ENCODE peak calls at places on chromosomes 7 and 10, in eight cellular contexts. G is esophagus squamous epithelium, N is tibial artery, B is neural crest cell, S is B cell, E is left ventricle myocardium inferior, W is PC-3, M is cardiac muscle cell. U is an unnamed sample.

GRCh38 chr7:128453836-128454804 is 1.6 kb upstream of the HILPDA start:
- DNase-seq in G (peak), N (peak), B (peak), S (no peak), E (peak), W (no peak), M (peak), U (peak)

GRCh38 chr7:137032436-137032835 is 164.0 kb downstream of the CHRM2 start:
- DNase-seq in G (no peak), N (no peak), B (no peak), S (no peak), E (no peak), W (no peak), M (no peak), U (no peak)

GRCh38 chr7:36670585-36671431 is 53.5 kb downstream of the AOAH start:
- DNase-seq in G (peak), N (no peak), B (peak), S (peak), E (no peak), W (peak), M (peak), U (peak)

GRCh38 chr10:107264742-107265141 is 100.2 kb upstream of the SORCS1 start:
- DNase-seq in G (no peak), N (no peak), B (no peak), S (no peak), E (no peak), W (no peak), M (no peak), U (no peak)

GRCh38 chr7:90298145-90299038 is 22.7 kb downstream of the FAM237B start:
- DNase-seq in G (no peak), N (no peak), B (no peak), S (no peak), E (no peak), W (peak), M (peak), U (no peak)

GRCh38 chr10:12645449-12645848 is 296.1 kb downstream of the CAMK1D start:
- DNase-seq in G (no peak), N (no peak), B (no peak), S (no peak), E (no peak), W (no peak), M (no peak), U (no peak)

GRCh38 chr7:28346972-28347371 is 65.3 kb upstream of the CREB5 start:
- DNase-seq in G (no peak), N (no peak), B (no peak), S (no peak), E (no peak), W (peak), M (no peak), U (no peak)

GRCh38 chr7:85115006-85115405 is 71.8 kb downstream of the SEMA3D start:
- DNase-seq in G (no peak), N (no peak), B (no peak), S (no peak), E (no peak), W (peak), M (no peak), U (no peak)

GRCh38 chr10:59244871-59245270 is 68.4 kb downstream of the PHYHIPL start:
- DNase-seq in G (no peak), N (no peak), B (no peak), S (no peak), E (no peak), W (no peak), M (no peak), U (no peak)

GRCh38 chr10:76576276-76576962 is 1061.2 kb downstream of the KCNMA1 start:
- DNase-seq in G (no peak), N (no peak), B (no peak), S (no peak), E (peak), W (no peak), M (peak), U (no peak)

GRCh38 chr7:73448609-73449008 is 15.0 kb downstream of the FZD9 start:
- DNase-seq in G (no peak), N (no peak), B (no peak), S (no peak), E (no peak), W (no peak), M (peak), U (no peak)

GRCh38 chr10:34235164-34235832 is 579.8 kb downstream of the PARD3 start:
- DNase-seq in G (no peak), N (no peak), B (no peak), S (no peak), E (no peak), W (peak), M (no peak), U (no peak)

GRCh38 chr7:66140924-66141323 is 26.3 kb downstream of the CRCP start:
- DNase-seq in G (no peak), N (no peak), B (peak), S (no peak), E (peak), W (peak), M (peak), U (peak)

GRCh38 chr10:78902815-78903214 is 166.0 kb upstream of the ZMIZ1 start:
- DNase-seq in G (no peak), N (no peak), B (no peak), S (no peak), E (no peak), W (no peak), M (no peak), U (no peak)

GRCh38 chr10:775245-776075 is 86.0 kb upstream of the DIP2C start:
- DNase-seq in G (no peak), N (peak), B (no peak), S (no peak), E (no peak), W (peak), M (peak), U (no peak)

DNA sequence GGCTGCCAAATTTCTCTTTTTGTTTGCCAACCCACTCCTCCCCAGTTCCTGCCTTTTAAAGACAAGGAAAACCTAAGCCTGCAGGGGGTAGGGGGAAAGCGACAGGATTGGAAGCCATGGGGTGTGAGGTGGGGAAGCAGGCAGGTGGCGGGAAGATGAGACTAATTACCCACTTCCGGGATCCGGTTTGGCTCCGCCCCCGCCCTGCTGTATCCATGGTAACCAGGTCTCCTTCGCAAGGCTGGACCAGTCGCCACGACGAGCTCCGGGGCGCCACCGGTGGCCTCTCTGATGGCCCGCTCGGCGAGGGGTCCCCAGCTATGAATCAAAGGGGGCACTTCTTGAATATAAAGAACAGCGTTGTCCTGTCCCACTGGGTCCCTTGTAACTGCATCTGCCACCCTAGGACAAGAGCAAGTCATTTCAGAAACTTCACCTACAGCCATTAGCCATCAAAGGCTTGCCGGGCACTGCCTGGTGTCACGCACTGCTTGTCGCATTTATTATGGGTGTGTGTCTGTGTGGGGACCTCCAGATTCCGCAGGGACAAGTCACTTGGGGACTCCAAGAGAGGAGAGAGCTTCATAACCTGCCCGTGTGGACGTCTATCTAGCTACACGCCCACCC is 55.4 kb upstream of the LMTK2 start:
- DNase-seq in G (no peak), N (no peak), B (no peak), S (peak), E (no peak), W (no peak), M (no peak), U (peak)
- TF ChIP-seq CTCF in G (no peak), N (no peak), B (no peak), S (no peak), E (no peak), W (no peak), M (no peak), U (no peak)

GRCh38 chr7:126535176-126535575 is 717.6 kb downstream of the GRM8 start:
- DNase-seq in G (no peak), N (no peak), B (no peak), S (no peak), E (no peak), W (no peak), M (no peak), U (no peak)

GRCh38 chr7:126529254-126529653 is 723.5 kb downstream of the GRM8 start:
- DNase-seq in G (no peak), N (no peak), B (no peak), S (no peak), E (no peak), W (no peak), M (no peak), U (no peak)

GRCh38 chr7:126524967-126525366 is 727.8 kb downstream of the GRM8 start:
- DNase-seq in G (no peak), N (no peak), B (no peak), S (no peak), E (no peak), W (no peak), M (no peak), U (no peak)

GRCh38 chr7:126529833-126530232 is 722.9 kb downstream of the GRM8 start:
- DNase-seq in G (no peak), N (no peak), B (no peak), S (no peak), E (no peak), W (peak), M (no peak), U (no peak)
- TF ChIP-seq CTCF in G (no peak), N (no peak), B (no peak), S (no peak), E (no peak), W (no peak), M (no peak), U (no peak)

GRCh38 chr7:44735403-44736165 is 13.1 kb upstream of the ZMIZ2 start:
- DNase-seq in G (no peak), N (no peak), B (no peak), S (no peak), E (no peak), W (peak), M (peak), U (no peak)
- TF ChIP-seq CTCF in G (no peak), N (no peak), B (no peak), S (no peak), E (no peak), W (no peak), M (no peak), U (no peak)

GRCh38 chr7:31495653-31496052 is 18.2 kb upstream of the ITPRID1 start:
- DNase-seq in G (no peak), N (no peak), B (no peak), S (no peak), E (no peak), W (no peak), M (no peak), U (no peak)

GRCh38 chr7:31494421-31494820 is 19.5 kb upstream of the ITPRID1 start:
- DNase-seq in G (no peak), N (no peak), B (no peak), S (no peak), E (no peak), W (no peak), M (no peak), U (no peak)

GRCh38 chr7:31493714-31494181 is 20.1 kb upstream of the ITPRID1 start:
- DNase-seq in G (no peak), N (no peak), B (no peak), S (no peak), E (no peak), W (peak), M (peak), U (no peak)

GRCh38 chr7:31500656-31501055 is 13.2 kb upstream of the ITPRID1 start:
- DNase-seq in G (no peak), N (no peak), B (no peak), S (no peak), E (no peak), W (no peak), M (no peak), U (no peak)

GRCh38 chr7:31497501-31497900 is 16.4 kb upstream of the ITPRID1 start:
- DNase-seq in G (no peak), N (no peak), B (no peak), S (no peak), E (no peak), W (peak), M (no peak), U (no peak)
- TF ChIP-seq CTCF in G (no peak), N (no peak), B (no peak), S (no peak), E (no peak), W (no peak), M (no peak), U (no peak)

GRCh38 chr10:117544729-117545140 is 2.2 kb downstream of the EMX2 start:
- DNase-seq in G (no peak), N (peak), B (no peak), S (no peak), E (no peak), W (no peak), M (no peak), U (peak)

GRCh38 chr10:117541909-117542705 is 439 bp upstream of the EMX2 start:
- DNase-seq in G (no peak), N (peak), B (peak), S (no peak), E (no peak), W (no peak), M (peak), U (peak)

GRCh38 chr10:117543999-117544728 is 1.6 kb downstream of the EMX2 start:
- DNase-seq in G (no peak), N (peak), B (no peak), S (no peak), E (no peak), W (no peak), M (no peak), U (peak)

GRCh38 chr10:117542706-117543244 is at the start of gene EMX2:
- DNase-seq in G (no peak), N (no peak), B (no peak), S (no peak), E (no peak), W (no peak), M (no peak), U (no peak)

DNA sequence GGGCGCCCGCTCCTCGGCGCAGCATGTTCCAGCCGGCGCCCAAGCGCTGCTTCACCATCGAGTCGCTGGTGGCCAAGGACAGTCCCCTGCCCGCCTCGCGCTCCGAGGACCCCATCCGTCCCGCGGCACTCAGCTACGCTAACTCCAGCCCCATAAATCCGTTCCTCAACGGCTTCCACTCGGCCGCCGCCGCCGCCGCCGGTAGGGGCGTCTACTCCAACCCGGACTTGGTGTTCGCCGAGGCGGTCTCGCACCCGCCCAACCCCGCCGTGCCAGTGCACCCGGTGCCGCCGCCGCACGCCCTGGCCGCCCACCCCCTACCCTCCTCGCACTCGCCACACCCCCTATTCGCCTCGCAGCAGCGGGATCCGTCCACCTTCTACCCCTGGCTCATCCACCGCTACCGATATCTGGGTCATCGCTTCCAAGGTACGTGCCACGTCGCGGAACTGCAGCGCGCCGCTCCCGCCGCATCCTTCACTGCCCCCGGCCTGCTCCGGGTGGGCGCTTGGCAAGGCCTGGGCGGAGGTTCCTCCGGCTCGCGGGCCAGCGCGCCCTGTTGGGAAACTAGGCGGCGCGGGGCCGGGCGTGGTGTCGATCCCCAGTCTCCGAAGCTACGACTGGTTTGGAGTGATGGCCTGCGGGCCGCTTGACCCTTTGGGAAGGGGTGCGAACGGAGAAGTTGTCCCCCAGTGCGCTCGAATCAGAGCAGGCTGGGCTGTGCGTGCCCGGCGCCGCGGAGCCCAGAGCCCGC is 876 bp downstream of the EMX2 start:
- DNase-seq in G (no peak), N (peak), B (no peak), S (no peak), E (no peak), W (no peak), M (peak), U (peak)
- TF ChIP-seq CTCF in G (no peak), N (peak), B (peak), S (no peak), E (no peak), W (no peak), M (no peak), U (no peak)